ENCODE peak calls at places on chromosomes 11 and 22, in six cellular contexts. C, R, B, A, V and Y are unnamed samples. For H3K36me3, the result is how much of the 10 kb centered on the place peaks cover.

GRCh38 chr11:8271106-8271886 is 7.6 kb upstream of the LMO1 start:
- DNase-seq in A (no peak), C (no peak), R (no peak), B (no peak), V (no peak), Y (no peak)

GRCh38 chr11:63866211-63866610 is 27.3 kb downstream of the MARK2 start:
- DNase-seq in A (peak), C (peak), B (peak), R (no peak), V (no peak), Y (peak)

GRCh38 chr11:7272373-7272772 is 20.7 kb downstream of the SYT9 start:
- DNase-seq in B (no peak), R (peak), C (no peak), V (no peak), A (no peak), Y (no peak)

GRCh38 chr11:101996106-101996505 is 51.1 kb upstream of the CFAP300 start:
- DNase-seq in B (no peak), C (no peak), R (no peak), V (no peak), A (no peak), Y (no peak)

GRCh38 chr11:78323356-78323755 is 94.3 kb downstream of the GAB2 start:
- DNase-seq in A (no peak), R (no peak), B (no peak), C (no peak), V (no peak), Y (no peak)

GRCh38 chr11:90178751-90179150 is 44.1 kb downstream of the CHORDC1 start:
- DNase-seq in B (no peak), A (no peak), V (no peak), C (no peak), R (no peak), Y (no peak)

GRCh38 chr11:44016129-44016528 is 31.7 kb upstream of the ACCSL start:
- DNase-seq in R (no peak), A (peak), B (peak), V (no peak), C (no peak), Y (no peak)

GRCh38 chr11:26741036-26741435 is 19.2 kb upstream of the SLC5A12 start:
- DNase-seq in R (no peak), V (no peak), B (peak), C (no peak), A (no peak), Y (no peak)

GRCh38 chr11:71364176-71364671 is 84.0 kb downstream of the DHCR7 start:
- DNase-seq in C (no peak), V (no peak), R (no peak), A (no peak), B (no peak), Y (no peak)

GRCh38 chr11:118838905-118839553 is 44.7 kb upstream of the CXCR5 start:
- DNase-seq in B (no peak), C (no peak), V (no peak), R (no peak), A (no peak), Y (peak)

GRCh38 chr11:118843518-118843917 is 40.2 kb upstream of the CXCR5 start:
- DNase-seq in C (no peak), V (no peak), B (no peak), R (no peak), A (no peak), Y (no peak)

GRCh38 chr11:118845369-118845768 is 38.3 kb upstream of the CXCR5 start:
- DNase-seq in B (peak), R (no peak), C (no peak), V (no peak), A (no peak), Y (no peak)

GRCh38 chr11:118842369-118842768 is 41.3 kb upstream of the CXCR5 start:
- DNase-seq in A (no peak), B (no peak), C (no peak), R (no peak), V (no peak), Y (no peak)

GRCh38 chr11:118841469-118842222 is 42.0 kb upstream of the CXCR5 start:
- DNase-seq in R (no peak), B (no peak), V (no peak), C (no peak), A (no peak), Y (no peak)
- H3K4me3 ChIP-seq in R (no peak), B (no peak), V (no peak), C (no peak), A (no peak), Y (peak)

GRCh38 chr11:818396-819128 is at the start of gene PNPLA2:
- DNase-seq in V (no peak), A (peak), C (no peak), B (no peak), R (peak), Y (no peak)

GRCh38 chr11:820655-821512 is 2.2 kb downstream of the PNPLA2 start:
- DNase-seq in C (no peak), R (no peak), V (no peak), A (peak), B (no peak), Y (no peak)

GRCh38 chr11:819943-820649 is 1.4 kb downstream of the PNPLA2 start:
- DNase-seq in R (peak), A (peak), B (no peak), C (peak), V (peak), Y (peak)

GRCh38 chr11:821513-822371 is 3.0 kb downstream of the PNPLA2 start:
- DNase-seq in V (no peak), R (no peak), B (no peak), A (peak), C (no peak), Y (no peak)

DNA sequence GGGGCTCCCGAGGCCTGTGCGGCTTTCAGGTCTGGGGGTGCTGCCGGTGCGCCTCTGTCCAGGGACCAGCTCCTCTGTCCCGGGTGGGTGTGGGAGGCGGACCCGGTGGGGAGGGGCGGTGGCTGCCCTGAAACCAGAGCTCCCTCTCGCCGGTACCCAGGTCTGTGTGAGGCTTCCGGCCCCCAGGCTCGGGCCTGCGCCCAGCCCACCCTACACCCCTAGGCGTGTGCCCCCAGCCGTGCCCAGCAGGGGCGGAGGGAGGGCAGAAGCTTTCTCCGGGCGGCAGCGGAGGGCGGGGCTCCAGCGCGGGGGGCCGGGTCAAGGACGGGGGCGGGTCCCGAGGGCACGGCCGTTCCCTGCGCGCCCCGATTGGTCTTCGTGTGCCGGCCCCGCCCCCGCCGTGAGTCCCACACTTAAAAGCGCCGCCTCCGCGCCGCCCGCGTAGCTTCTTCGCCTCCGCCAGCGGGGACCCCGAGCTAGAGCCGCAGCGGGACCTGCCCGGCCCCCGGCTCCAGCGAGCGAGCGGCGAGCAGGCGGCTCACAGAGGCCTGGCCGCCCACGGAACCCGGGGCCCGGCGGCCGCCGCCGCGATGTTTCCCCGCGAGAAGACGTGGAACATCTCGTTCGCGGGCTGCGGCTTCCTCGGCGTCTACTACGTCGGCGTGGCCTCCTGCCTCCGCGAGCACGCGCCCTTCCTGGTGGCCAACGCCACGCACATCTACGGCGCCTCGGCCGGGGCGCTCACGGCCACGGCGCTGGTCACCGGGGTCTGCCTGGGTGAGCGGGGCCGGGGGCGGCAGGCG is 616 bp downstream of the PNPLA2 start:
- DNase-seq in B (peak), V (peak), R (peak), C (peak), A (peak), Y (peak)
- TF ChIP-seq CTCF in B (peak), V (no peak), R (no peak), C (peak), A (peak), Y (no peak)

GRCh38 chr11:117407016-117407415 is 79.4 kb downstream of the CEP164 start:
- DNase-seq in C (no peak), B (no peak), R (no peak), A (no peak), V (no peak), Y (no peak)
- H3K36me3 ChIP-seq in C (under half), B (under half), R (under half), A (half or more), V (under half), Y (under half)

GRCh38 chr11:111938687-111939160 is 1.6 kb downstream of the DIXDC1 start:
- DNase-seq in C (no peak), R (peak), V (no peak), A (no peak), B (peak), Y (peak)
- H3K4me3 ChIP-seq in C (no peak), R (peak), V (no peak), A (peak), B (peak), Y (no peak)

GRCh38 chr11:134223836-134224709 is at the start of the genes NCAPD3 and VPS26B:
- DNase-seq in B (peak), R (peak), V (peak), A (peak), C (peak), Y (peak)
- TF ChIP-seq CTCF in B (no peak), R (no peak), V (no peak), A (peak), C (no peak), Y (no peak)

GRCh38 chr11:92259861-92260260 is 35.2 kb downstream of the FAT3 start:
- DNase-seq in A (no peak), C (no peak), B (no peak), R (no peak), V (peak), Y (no peak)
- H3K36me3 ChIP-seq in A (under half), C (under half), B (under half), R (under half), V (under half), Y (under half)

GRCh38 chr11:79396001-79396400 is 44.8 kb downstream of the TENM4 start:
- DNase-seq in B (no peak), A (no peak), C (no peak), V (no peak), R (no peak), Y (no peak)

GRCh38 chr11:79390477-79390876 is 50.4 kb downstream of the TENM4 start:
- DNase-seq in A (no peak), B (no peak), C (no peak), V (no peak), R (no peak), Y (no peak)

GRCh38 chr11:79396674-79397073 is 44.2 kb downstream of the TENM4 start:
- DNase-seq in A (no peak), R (no peak), V (no peak), C (no peak), B (no peak), Y (no peak)

GRCh38 chr11:79390923-79391322 is 49.9 kb downstream of the TENM4 start:
- DNase-seq in C (no peak), B (no peak), V (no peak), R (no peak), A (no peak), Y (no peak)

GRCh38 chr11:79393362-79394043 is 47.3 kb downstream of the TENM4 start:
- DNase-seq in B (no peak), R (peak), V (no peak), A (no peak), C (no peak), Y (no peak)
- H3K4me3 ChIP-seq in B (no peak), R (peak), V (no peak), A (no peak), C (no peak), Y (no peak)

GRCh38 chr11:17405232-17406005 is 17.0 kb upstream of the KCNJ11 start:
- DNase-seq in C (peak), B (peak), V (peak), R (peak), A (peak), Y (no peak)
- TF ChIP-seq CTCF in C (no peak), B (peak), V (peak), R (peak), A (peak), Y (peak)

DNA sequence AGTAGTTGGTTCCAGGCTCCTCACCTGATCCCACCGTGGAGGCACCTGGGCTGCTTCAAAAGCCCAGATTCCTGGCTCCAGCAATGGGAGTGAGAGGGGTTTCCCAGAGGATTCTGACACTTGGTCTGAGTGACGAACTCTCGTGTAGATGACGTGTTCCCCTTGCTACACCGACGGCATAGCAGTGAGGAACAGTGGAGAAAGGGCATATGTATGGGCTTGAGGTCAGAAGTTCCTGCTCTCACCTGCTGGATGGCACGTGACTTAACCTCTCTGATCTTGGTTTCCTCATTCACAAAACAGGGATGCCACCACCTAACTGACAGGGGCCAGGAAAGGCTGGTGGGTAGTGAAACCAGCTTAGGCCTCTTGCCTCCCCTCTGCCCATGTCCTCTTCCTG is 30.0 kb upstream of the ARFGAP3 start:
- DNase-seq in A (no peak), B (no peak), V (no peak), C (no peak), R (no peak), Y (no peak)
- H3K36me3 ChIP-seq in A (half or more), B (under half), V (under half), C (under half), R (under half), Y (under half)

GRCh38 chr11:120224386-120224785 is 13.6 kb downstream of the OAF start:
- DNase-seq in V (no peak), C (no peak), B (no peak), A (no peak), R (no peak), Y (no peak)
- H3K4me3 ChIP-seq in V (no peak), C (no peak), B (no peak), A (no peak), R (no peak), Y (no peak)